ENCODE peak calls at places on chromosomes 2 and 18, in five cellular contexts. T is cardiac muscle cell, S is astrocyte, R is right lobe of liver, N is lower lobe of right lung. G is an unnamed sample.

GRCh38 chr2:187554704-187555082 is 458 bp upstream of the TFPI start:
- DNase-seq in S (no peak), T (no peak), N (no peak), R (no peak), G (no peak)

GRCh38 chr2:67825476-67825875 is 237.3 kb downstream of the C1D start:
- DNase-seq in R (no peak), S (peak), N (no peak), T (peak), G (peak)

GRCh38 chr2:10977003-10977402 is 65.3 kb downstream of the KCNF1 start:
- DNase-seq in R (no peak), N (no peak), S (peak), T (peak), G (no peak)

GRCh38 chr2:149645391-149645790 is 57.8 kb upstream of the MMADHC start:
- DNase-seq in S (no peak), N (no peak), T (peak), R (no peak), G (peak)

GRCh38 chr2:120253021-120253882 is 600 bp downstream of the RALB start:
- DNase-seq in R (peak), T (peak), N (peak), S (peak), G (peak)

GRCh38 chr2:7456762-7457161 is 539.5 kb downstream of the RNF144A start:
- DNase-seq in T (no peak), R (no peak), S (no peak), N (no peak), G (no peak)

GRCh38 chr18:49510393-49511115 is 23.5 kb upstream of the C18orf32 start:
- DNase-seq in R (no peak), N (no peak), T (peak), S (no peak), G (peak)

GRCh38 chr2:152743004-152743403 is 24.6 kb downstream of the ARL6IP6 start:
- DNase-seq in S (no peak), T (peak), R (no peak), N (no peak), G (peak)

GRCh38 chr2:224395646-224396390 is 6.1 kb downstream of the FAM124B start:
- DNase-seq in T (no peak), R (no peak), S (no peak), N (no peak), G (no peak)

GRCh38 chr18:50009772-50010171 is 185.2 kb downstream of the MYO5B start:
- DNase-seq in R (peak), T (peak), N (peak), S (no peak), G (peak)

GRCh38 chr2:137951606-137952005 is 12.7 kb upstream of the HNMT start:
- DNase-seq in S (peak), N (no peak), R (no peak), T (peak), G (peak)

DNA sequence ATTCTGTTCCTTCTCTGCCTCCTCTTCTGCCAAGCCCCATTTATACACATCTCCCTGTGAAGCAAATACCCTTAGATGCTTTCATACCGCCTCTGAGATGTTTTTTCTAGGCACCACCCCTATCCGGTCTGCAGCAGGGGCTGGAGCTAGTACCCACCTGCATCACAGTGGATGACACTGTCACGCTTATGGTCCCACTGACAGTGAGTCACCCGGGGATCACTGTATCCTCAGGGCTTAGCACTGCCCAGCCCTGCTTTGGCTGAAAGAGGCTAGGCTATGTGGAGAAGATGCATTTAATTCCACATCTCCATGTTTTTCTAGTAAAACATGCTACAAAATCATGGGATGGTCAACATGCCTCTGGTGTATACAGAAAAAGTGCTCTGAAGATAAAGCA is 9.9 kb downstream of the FABP1 start:
- DNase-seq in T (no peak), S (no peak), R (no peak), N (no peak), G (no peak)
- H3K4me3 ChIP-seq in T (no peak), S (no peak), R (no peak), N (no peak), G (no peak)

GRCh38 chr2:29013046-29013780 is 32.1 kb downstream of the TOGARAM2 start:
- DNase-seq in S (no peak), N (no peak), R (no peak), T (peak), G (no peak)
- TF ChIP-seq CTCF in S (no peak), N (no peak), R (no peak), T (no peak), G (no peak)

GRCh38 chr18:22173928-22174301 is 4.5 kb downstream of the GATA6 start:
- DNase-seq in S (no peak), R (no peak), T (peak), N (no peak), G (peak)
- H3K4me3 ChIP-seq in S (peak), R (peak), T (peak), N (peak), G (peak)

DNA sequence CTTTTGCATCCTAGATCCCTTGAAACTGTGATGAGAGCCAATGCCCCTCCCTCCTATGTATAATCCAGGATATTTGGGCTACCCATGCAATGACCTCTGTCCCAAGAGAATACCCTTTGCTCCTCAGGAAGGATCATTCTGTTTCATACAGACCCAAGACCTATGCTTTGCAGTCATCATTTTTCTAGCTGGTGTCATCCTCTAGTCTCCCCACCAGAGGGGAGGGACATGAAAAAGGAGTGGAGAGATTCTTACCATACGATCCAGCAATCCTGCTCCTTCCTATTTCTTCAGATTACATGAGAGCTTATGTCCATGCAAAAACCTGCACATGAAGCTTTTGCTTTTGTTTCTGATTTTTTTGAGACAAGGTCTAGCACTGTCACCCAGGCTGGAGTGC is 13.8 kb upstream of the GIGYF2 start:
- DNase-seq in R (no peak), S (no peak), N (no peak), T (no peak), G (no peak)
- TF ChIP-seq CTCF in R (no peak), S (no peak), N (no peak), T (no peak), G (no peak)

GRCh38 chr18:70493461-70493860 is 204.6 kb downstream of the SOCS6 start:
- DNase-seq in N (no peak), T (no peak), R (no peak), S (no peak), G (no peak)

GRCh38 chr18:70491734-70492348 is 203.0 kb downstream of the SOCS6 start:
- DNase-seq in N (no peak), T (peak), S (peak), R (no peak), G (peak)

GRCh38 chr18:70494524-70494923 is 205.7 kb downstream of the SOCS6 start:
- DNase-seq in R (no peak), S (no peak), T (no peak), N (no peak), G (no peak)

GRCh38 chr18:70490008-70490933 is 201.4 kb downstream of the SOCS6 start:
- DNase-seq in R (no peak), T (peak), N (no peak), S (peak), G (peak)

DNA sequence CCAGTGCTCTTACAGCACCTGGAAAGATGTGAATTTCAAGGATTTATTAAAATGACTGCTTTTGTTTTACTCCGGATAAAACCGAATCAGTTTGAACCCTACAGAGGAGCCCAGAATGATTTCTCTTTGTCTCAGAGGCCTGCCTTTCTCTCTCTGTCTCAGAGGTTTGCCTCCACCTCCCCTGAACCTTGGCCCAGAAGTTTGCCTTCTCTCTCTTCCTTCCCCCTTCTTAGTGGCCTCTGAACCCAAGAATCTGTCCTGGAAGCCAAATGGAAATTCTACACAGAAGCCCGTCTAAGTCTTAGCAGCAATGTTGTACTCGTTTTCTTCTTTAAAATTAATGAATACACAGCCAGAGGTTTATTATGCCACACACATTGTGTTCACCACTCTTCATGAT is 200.7 kb downstream of the SOCS6 start:
- DNase-seq in N (no peak), R (no peak), S (no peak), T (no peak), G (no peak)
- H3K4me3 ChIP-seq in N (no peak), R (peak), S (no peak), T (no peak), G (no peak)

G was measured in fibroblast of pulmonary artery.